ENCODE peak calls at places on chromosomes 13 and 19, in seven cellular contexts. Q, H, X, D, R, L and B are unnamed samples.

GRCh38 chr13:112725346-112726017 is 35.6 kb downstream of the ATP11A start:
- DNase-seq in Q (no peak), H (no peak), X (peak), D (no peak), R (peak), L (peak), B (peak)

GRCh38 chr13:114161644-114162532 is 17.2 kb upstream of the CFAP97D2 start:
- DNase-seq in Q (no peak), H (peak), X (no peak), D (peak), R (peak), L (peak), B (no peak)

GRCh38 chr19:58296086-58296485 is 9.1 kb upstream of the ERVK3-1 start:
- DNase-seq in Q (no peak), H (no peak), X (no peak), D (no peak), R (no peak), L (no peak), B (no peak)

GRCh38 chr19:44851427-44851826 is 5.3 kb downstream of the NECTIN2 start:
- DNase-seq in Q (no peak), H (no peak), X (no peak), D (no peak), R (no peak), L (no peak), B (no peak)

GRCh38 chr13:114049026-114049425 is 75.2 kb upstream of the C13orf46 start:
- DNase-seq in Q (no peak), H (no peak), X (peak), D (no peak), R (no peak), L (no peak), B (no peak)

GRCh38 chr19:14167594-14168138 is 31.3 kb upstream of the ASF1B start:
- DNase-seq in Q (no peak), H (no peak), X (no peak), D (peak), R (no peak), L (no peak), B (no peak)

GRCh38 chr19:3365447-3366103 is 808 bp upstream of the NFIC start:
- DNase-seq in Q (no peak), H (peak), X (no peak), D (peak), R (peak), L (peak), B (peak)

GRCh38 chr13:111898956-111899713 is 167.8 kb upstream of the SOX1 start:
- DNase-seq in Q (no peak), H (no peak), X (no peak), D (no peak), R (no peak), L (peak), B (no peak)

GRCh38 chr13:44815507-44816074 is 173.7 kb downstream of the NUFIP1 start:
- DNase-seq in Q (peak), H (peak), X (no peak), D (no peak), R (peak), L (peak), B (peak)

GRCh38 chr19:2253106-2254051 is 2.8 kb downstream of the JSRP1 start:
- DNase-seq in Q (no peak), H (no peak), X (no peak), D (no peak), R (no peak), L (no peak), B (no peak)

GRCh38 chr19:3572132-3572854 is 451 bp upstream of the HMG20B start:
- DNase-seq in Q (peak), H (peak), X (peak), D (peak), R (peak), L (peak), B (peak)

GRCh38 chr19:15575406-15575805 is 39.6 kb upstream of the CYP4F8 start:
- DNase-seq in Q (no peak), H (no peak), X (no peak), D (peak), R (no peak), L (no peak), B (no peak)

GRCh38 chr13:111510502-111511218 is 190.2 kb downstream of the TEX29 start:
- DNase-seq in Q (no peak), H (no peak), X (no peak), D (no peak), R (no peak), L (no peak), B (no peak)

GRCh38 chr19:42403586-42403985 is 13.5 kb upstream of the CNFN start:
- DNase-seq in Q (no peak), H (no peak), X (no peak), D (no peak), R (no peak), L (no peak), B (no peak)

GRCh38 chr13:95185851-95186250 is 115.4 kb downstream of the ABCC4 start:
- DNase-seq in Q (no peak), H (no peak), X (no peak), D (no peak), R (no peak), L (no peak), B (no peak)

GRCh38 chr19:55116232-55117062 is 990 bp downstream of the PPP1R12C start:
- DNase-seq in Q (peak), H (peak), X (peak), D (peak), R (peak), L (peak), B (peak)

GRCh38 chr19:10546817-10547216 is 3.1 kb downstream of the ATG4D start:
- DNase-seq in Q (no peak), H (no peak), X (no peak), D (no peak), R (no peak), L (no peak), B (no peak)

GRCh38 chr13:103996733-103997132 is 930.5 kb upstream of the SLC10A2 start:
- DNase-seq in Q (no peak), H (no peak), X (no peak), D (no peak), R (peak), L (no peak), B (no peak)

GRCh38 chr13:30616927-30617314 is 799 bp upstream of the USPL1 start:
- DNase-seq in Q (peak), H (peak), X (no peak), D (peak), R (peak), L (peak), B (peak)

GRCh38 chr13:30618938-30619289 is 1.2 kb downstream of the USPL1 start:
- DNase-seq in Q (no peak), H (no peak), X (no peak), D (no peak), R (no peak), L (no peak), B (no peak)

GRCh38 chr13:30619731-30620130 is 2.0 kb downstream of the USPL1 start:
- DNase-seq in Q (no peak), H (no peak), X (no peak), D (no peak), R (no peak), L (no peak), B (no peak)

GRCh38 chr13:30617315-30618185 is at the start of gene USPL1:
- DNase-seq in Q (peak), H (peak), X (peak), D (peak), R (peak), L (peak), B (peak)

DNA sequence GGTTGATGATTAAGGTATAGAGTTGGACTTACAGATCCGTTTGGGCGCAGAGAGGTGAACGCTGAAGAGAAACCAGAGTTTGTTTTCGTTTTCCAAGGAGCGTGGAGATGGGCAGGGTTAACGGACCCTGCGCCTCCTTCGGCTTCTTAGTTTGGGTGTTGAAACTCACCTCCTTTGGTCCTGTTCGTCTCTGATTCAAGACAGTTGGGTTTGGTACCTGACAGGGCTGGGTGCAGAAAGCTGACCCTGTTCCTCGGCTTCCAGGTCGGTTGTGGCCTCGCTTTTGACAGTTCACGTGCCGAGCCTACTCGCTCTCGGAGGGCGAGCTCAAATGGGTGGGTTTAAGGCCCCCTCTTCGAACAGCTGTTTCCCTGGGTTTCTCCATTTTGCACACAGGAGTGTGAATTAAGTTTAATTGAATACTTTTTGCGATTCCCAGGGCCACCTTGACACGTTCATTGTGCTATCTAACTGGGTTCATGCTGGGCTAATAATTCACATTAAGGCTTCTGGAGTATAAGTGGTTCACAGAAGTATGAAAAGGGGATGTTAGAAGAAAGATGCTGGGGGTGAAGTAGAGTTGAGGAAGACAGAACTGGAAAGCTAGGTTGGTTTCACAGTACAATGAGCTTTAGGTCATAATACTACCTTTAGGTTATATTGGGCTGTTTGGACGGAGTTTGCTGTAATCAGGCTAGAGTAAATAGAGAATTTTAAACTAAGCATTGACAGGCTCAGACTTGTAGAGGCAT is 642 bp downstream of the USPL1 start:
- DNase-seq in Q (no peak), H (no peak), X (no peak), D (peak), R (no peak), L (no peak), B (no peak)
- TF ChIP-seq POLR2A in Q (no peak), H (no peak), X (no peak), D (no peak), R (no peak), L (no peak), B (no peak)

GRCh38 chr19:1168562-1168873 is 5.5 kb downstream of the SBNO2 start:
- DNase-seq in Q (no peak), H (no peak), X (no peak), D (no peak), R (no peak), L (no peak), B (no peak)
- TF ChIP-seq POLR2A in Q (no peak), H (no peak), X (no peak), D (no peak), R (no peak), L (no peak), B (no peak)

GRCh38 chr19:33963514-33963913 is 166.8 kb downstream of the KCTD15 start:
- DNase-seq in Q (no peak), H (no peak), X (no peak), D (no peak), R (no peak), L (no peak), B (no peak)
- TF ChIP-seq POLR2A in Q (no peak), H (no peak), X (no peak), D (no peak), R (no peak), L (no peak), B (no peak)

DNA sequence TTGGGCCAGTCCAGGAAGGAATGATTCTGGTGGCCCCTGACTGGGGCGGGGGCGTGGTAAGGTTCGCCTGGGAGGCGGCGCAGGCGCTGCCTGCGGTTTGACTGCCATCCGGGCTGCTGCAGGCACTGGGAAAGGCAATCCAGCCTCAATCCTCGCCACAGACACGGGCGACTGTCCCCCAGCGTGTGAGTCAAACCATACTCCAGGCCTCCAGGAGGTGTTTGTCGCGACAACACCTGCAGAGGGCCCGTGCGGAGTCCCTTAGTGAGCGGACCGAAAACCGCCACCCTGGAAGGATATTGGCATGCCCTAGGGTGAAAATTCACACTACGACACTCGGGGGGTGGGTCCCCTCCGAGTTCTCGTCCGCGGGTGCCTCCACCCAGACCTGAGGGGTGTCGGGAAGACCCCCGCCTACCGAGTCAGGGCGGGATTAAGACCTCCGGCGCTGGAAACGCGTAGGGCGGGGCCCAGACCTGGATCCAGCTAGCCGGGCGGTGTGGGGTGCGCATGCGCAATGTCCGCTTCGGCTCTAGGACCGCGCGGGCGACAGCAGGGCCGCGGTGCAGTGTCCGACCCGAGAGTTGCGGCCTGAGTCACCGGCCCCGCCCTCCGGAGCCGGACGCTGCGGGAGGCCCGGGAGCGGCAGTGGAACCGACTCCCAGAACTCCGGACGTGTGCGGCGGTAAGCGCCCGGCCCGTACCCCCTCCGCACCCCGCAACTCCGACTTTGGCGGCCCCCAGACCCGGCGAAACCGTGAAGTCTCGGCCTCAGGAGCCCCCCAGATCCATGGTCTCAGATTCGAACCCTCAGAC is at the start of gene CAPNS1:
- DNase-seq in Q (peak), H (peak), X (peak), D (peak), R (peak), L (peak), B (peak)
- TF ChIP-seq POLR2A in Q (peak), H (peak), X (peak), D (peak), R (peak), L (peak), B (peak)

DNA sequence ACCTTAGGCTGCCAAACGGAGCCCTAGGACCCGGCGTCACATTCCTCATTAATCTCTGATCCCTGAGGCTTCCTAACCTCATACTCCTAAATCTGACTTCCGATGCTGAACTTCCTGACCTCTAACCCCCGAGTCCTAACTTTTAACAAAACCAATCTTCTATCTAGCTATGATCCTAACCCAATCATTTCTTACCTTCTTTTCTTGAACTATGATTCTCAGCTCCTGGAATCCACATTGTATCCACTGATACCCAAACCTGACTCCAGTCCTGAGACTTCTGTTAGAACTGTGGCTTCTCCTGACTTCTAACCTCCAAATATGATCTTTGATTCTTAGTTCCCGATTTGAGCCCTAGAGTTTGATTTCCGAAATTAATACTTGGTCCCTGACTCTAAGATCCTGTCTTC is 456 bp downstream of the NFKBIB start:
- DNase-seq in Q (peak), H (no peak), X (no peak), D (no peak), R (no peak), L (no peak), B (no peak)
- TF ChIP-seq POLR2A in Q (no peak), H (no peak), X (no peak), D (no peak), R (no peak), L (no peak), B (no peak)